ENCODE peak calls at places on chromosomes 2 and 18, in eight cellular contexts. One of them, this sample, is unnamed. For H3K4me1 and H3K36me3, the result is how much of the 10 kb centered on the place peaks cover.

GRCh38 chr2:179170897-179171296 is 93.7 kb downstream of the SESTD1 start:
- DNase-seq in IMR-90: no peak
- DNase-seq in ovary: no peak
- DNase-seq in MM.1S: no peak
- DNase-seq in lower lobe of right lung: no peak
- DNase-seq in CD8-positive, alpha-beta memory T cell: no peak
- DNase-seq in transverse colon: no peak
- DNase-seq in neural progenitor cell: no peak
- DNase-seq in this sample: no peak

GRCh38 chr2:69966496-69966895 is 5.1 kb upstream of the ASPRV1 start:
- DNase-seq in IMR-90: no peak
- DNase-seq in ovary: no peak
- DNase-seq in MM.1S: no peak
- DNase-seq in lower lobe of right lung: no peak
- DNase-seq in CD8-positive, alpha-beta memory T cell: no peak
- DNase-seq in transverse colon: no peak
- DNase-seq in neural progenitor cell: no peak
- DNase-seq in this sample: no peak

GRCh38 chr2:42854207-42854818 is 61.9 kb upstream of the HAAO start:
- DNase-seq in IMR-90: peak
- DNase-seq in ovary: peak
- DNase-seq in MM.1S: no peak
- DNase-seq in lower lobe of right lung: no peak
- DNase-seq in CD8-positive, alpha-beta memory T cell: no peak
- DNase-seq in transverse colon: peak
- DNase-seq in neural progenitor cell: peak
- DNase-seq in this sample: peak

GRCh38 chr18:50862401-50862800 is 16.5 kb upstream of the ME2 start:
- DNase-seq in IMR-90: no peak
- DNase-seq in ovary: no peak
- DNase-seq in MM.1S: no peak
- DNase-seq in lower lobe of right lung: no peak
- DNase-seq in CD8-positive, alpha-beta memory T cell: no peak
- DNase-seq in transverse colon: no peak
- DNase-seq in neural progenitor cell: no peak
- DNase-seq in this sample: no peak

GRCh38 chr2:160411167-160411566 is 82.4 kb downstream of the RBMS1 start:
- DNase-seq in IMR-90: no peak
- DNase-seq in ovary: no peak
- DNase-seq in MM.1S: peak
- DNase-seq in lower lobe of right lung: no peak
- DNase-seq in CD8-positive, alpha-beta memory T cell: peak
- DNase-seq in transverse colon: no peak
- DNase-seq in neural progenitor cell: no peak
- DNase-seq in this sample: no peak

GRCh38 chr18:48581206-48581605 is 42.4 kb downstream of the CTIF start:
- DNase-seq in IMR-90: no peak
- DNase-seq in ovary: no peak
- DNase-seq in MM.1S: no peak
- DNase-seq in lower lobe of right lung: no peak
- DNase-seq in CD8-positive, alpha-beta memory T cell: no peak
- DNase-seq in transverse colon: no peak
- DNase-seq in neural progenitor cell: no peak
- DNase-seq in this sample: no peak

GRCh38 chr2:180125245-180125962 is 118.3 kb upstream of the CWC22 start:
- DNase-seq in IMR-90: peak
- DNase-seq in ovary: peak
- DNase-seq in MM.1S: peak
- DNase-seq in lower lobe of right lung: peak
- DNase-seq in CD8-positive, alpha-beta memory T cell: peak
- DNase-seq in transverse colon: peak
- DNase-seq in neural progenitor cell: peak
- DNase-seq in this sample: peak

GRCh38 chr2:67604360-67604759 is 207.2 kb downstream of the ETAA1 start:
- DNase-seq in IMR-90: peak
- DNase-seq in ovary: no peak
- DNase-seq in MM.1S: no peak
- DNase-seq in lower lobe of right lung: no peak
- DNase-seq in CD8-positive, alpha-beta memory T cell: no peak
- DNase-seq in transverse colon: no peak
- DNase-seq in neural progenitor cell: no peak
- DNase-seq in this sample: no peak

GRCh38 chr2:86216577-86217555 is 17.6 kb downstream of the MRPL35 start:
- DNase-seq in IMR-90: no peak
- DNase-seq in ovary: no peak
- DNase-seq in MM.1S: no peak
- DNase-seq in lower lobe of right lung: no peak
- DNase-seq in CD8-positive, alpha-beta memory T cell: no peak
- DNase-seq in transverse colon: no peak
- DNase-seq in neural progenitor cell: no peak
- DNase-seq in this sample: no peak

GRCh38 chr2:199484927-199485326 is 27.2 kb upstream of the SATB2 start:
- DNase-seq in IMR-90: no peak
- DNase-seq in ovary: no peak
- DNase-seq in MM.1S: no peak
- DNase-seq in lower lobe of right lung: no peak
- DNase-seq in CD8-positive, alpha-beta memory T cell: no peak
- DNase-seq in transverse colon: peak
- DNase-seq in neural progenitor cell: no peak
- DNase-seq in this sample: no peak

GRCh38 chr18:70135604-70136003 is 69.9 kb downstream of the RTTN start:
- DNase-seq in IMR-90: no peak
- DNase-seq in ovary: no peak
- DNase-seq in MM.1S: no peak
- DNase-seq in lower lobe of right lung: no peak
- DNase-seq in CD8-positive, alpha-beta memory T cell: no peak
- DNase-seq in transverse colon: no peak
- DNase-seq in neural progenitor cell: no peak
- DNase-seq in this sample: no peak

GRCh38 chr2:234690569-234691225 is 193.8 kb upstream of the ARL4C start:
- DNase-seq in IMR-90: peak
- DNase-seq in ovary: no peak
- DNase-seq in MM.1S: no peak
- DNase-seq in lower lobe of right lung: no peak
- DNase-seq in CD8-positive, alpha-beta memory T cell: no peak
- DNase-seq in transverse colon: no peak
- DNase-seq in neural progenitor cell: peak
- DNase-seq in this sample: no peak

GRCh38 chr2:127054996-127055785 is 51.8 kb downstream of the BIN1 start:
- DNase-seq in IMR-90: no peak
- DNase-seq in ovary: no peak
- DNase-seq in MM.1S: no peak
- DNase-seq in lower lobe of right lung: no peak
- DNase-seq in CD8-positive, alpha-beta memory T cell: peak
- DNase-seq in transverse colon: no peak
- DNase-seq in neural progenitor cell: no peak
- DNase-seq in this sample: no peak

GRCh38 chr2:127056086-127056485 is 50.9 kb downstream of the BIN1 start:
- DNase-seq in IMR-90: no peak
- DNase-seq in ovary: no peak
- DNase-seq in MM.1S: no peak
- DNase-seq in lower lobe of right lung: no peak
- DNase-seq in CD8-positive, alpha-beta memory T cell: no peak
- DNase-seq in transverse colon: no peak
- DNase-seq in neural progenitor cell: no peak
- DNase-seq in this sample: peak

GRCh38 chr2:127053731-127054603 is 53.0 kb downstream of the BIN1 start:
- DNase-seq in IMR-90: no peak
- DNase-seq in ovary: no peak
- DNase-seq in MM.1S: no peak
- DNase-seq in lower lobe of right lung: peak
- DNase-seq in CD8-positive, alpha-beta memory T cell: peak
- DNase-seq in transverse colon: peak
- DNase-seq in neural progenitor cell: no peak
- DNase-seq in this sample: peak

GRCh38 chr2:127055786-127056076 is 51.2 kb downstream of the BIN1 start:
- DNase-seq in IMR-90: no peak
- DNase-seq in ovary: no peak
- DNase-seq in MM.1S: no peak
- DNase-seq in lower lobe of right lung: no peak
- DNase-seq in CD8-positive, alpha-beta memory T cell: peak
- DNase-seq in transverse colon: no peak
- DNase-seq in neural progenitor cell: no peak
- DNase-seq in this sample: no peak

DNA sequence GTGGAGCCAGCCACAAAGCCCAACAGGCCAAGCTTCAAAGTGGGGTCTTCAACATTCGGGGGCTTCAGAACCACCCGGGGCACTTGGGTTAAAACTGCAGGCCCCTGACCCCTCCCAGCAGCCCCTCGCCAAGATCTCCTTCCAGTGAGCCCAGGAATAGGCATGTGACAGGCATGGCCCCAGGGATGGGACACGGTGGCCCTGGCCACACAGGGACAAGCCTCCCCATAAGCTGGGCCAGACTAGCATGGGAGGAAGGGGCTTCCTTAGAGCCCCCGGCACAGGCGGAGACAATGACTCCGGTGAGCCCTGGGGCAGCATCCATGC is 52.4 kb downstream of the BIN1 start:
- DNase-seq in IMR-90: no peak
- DNase-seq in ovary: no peak
- DNase-seq in MM.1S: no peak
- DNase-seq in lower lobe of right lung: peak
- DNase-seq in CD8-positive, alpha-beta memory T cell: no peak
- DNase-seq in transverse colon: no peak
- DNase-seq in neural progenitor cell: no peak
- DNase-seq in this sample: no peak
- H3K27ac ChIP-seq in IMR-90: no peak
- H3K27ac ChIP-seq in ovary: no peak
- H3K27ac ChIP-seq in MM.1S: no peak
- H3K27ac ChIP-seq in lower lobe of right lung: no peak
- H3K27ac ChIP-seq in CD8-positive, alpha-beta memory T cell: no peak
- H3K27ac ChIP-seq in transverse colon: no peak
- H3K27ac ChIP-seq in neural progenitor cell: no peak
- H3K27ac ChIP-seq in this sample: no peak

DNA sequence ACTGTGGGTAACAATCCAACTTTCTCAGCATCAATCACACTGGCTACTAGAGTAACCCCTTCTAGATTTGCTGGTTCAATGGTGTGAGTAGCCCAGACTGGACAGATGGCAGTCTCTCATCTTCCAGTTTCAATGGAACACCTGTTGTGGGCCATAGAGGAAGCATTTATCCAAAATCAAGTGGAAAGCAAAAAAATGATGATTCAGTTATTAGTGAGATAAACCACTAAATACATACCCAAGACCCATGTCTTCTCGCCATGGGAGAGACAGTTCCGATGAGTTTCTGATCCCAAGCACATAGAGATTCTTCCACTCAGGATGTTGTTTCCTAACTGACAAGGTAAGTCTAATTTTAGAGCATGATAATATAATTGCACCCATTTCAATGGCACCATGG is 194.0 kb downstream of the IRS1 start:
- DNase-seq in IMR-90: no peak
- DNase-seq in ovary: no peak
- DNase-seq in MM.1S: no peak
- DNase-seq in lower lobe of right lung: no peak
- DNase-seq in CD8-positive, alpha-beta memory T cell: no peak
- DNase-seq in transverse colon: no peak
- DNase-seq in neural progenitor cell: no peak
- DNase-seq in this sample: no peak
- H3K4me1 ChIP-seq in IMR-90: under half
- H3K4me1 ChIP-seq in ovary: under half
- H3K4me1 ChIP-seq in MM.1S: under half
- H3K4me1 ChIP-seq in lower lobe of right lung: under half
- H3K4me1 ChIP-seq in CD8-positive, alpha-beta memory T cell: under half
- H3K4me1 ChIP-seq in transverse colon: under half
- H3K4me1 ChIP-seq in neural progenitor cell: under half
- H3K4me1 ChIP-seq in this sample: under half

GRCh38 chr2:203799905-203800304 is 67.7 kb upstream of the CTLA4 start:
- DNase-seq in IMR-90: no peak
- DNase-seq in ovary: no peak
- DNase-seq in MM.1S: peak
- DNase-seq in lower lobe of right lung: no peak
- DNase-seq in CD8-positive, alpha-beta memory T cell: no peak
- DNase-seq in transverse colon: no peak
- DNase-seq in neural progenitor cell: no peak
- DNase-seq in this sample: no peak
- H3K36me3 ChIP-seq in IMR-90: under half
- H3K36me3 ChIP-seq in ovary: under half
- H3K36me3 ChIP-seq in MM.1S: under half
- H3K36me3 ChIP-seq in lower lobe of right lung: under half
- H3K36me3 ChIP-seq in CD8-positive, alpha-beta memory T cell: under half
- H3K36me3 ChIP-seq in transverse colon: under half
- H3K36me3 ChIP-seq in neural progenitor cell: under half
- H3K36me3 ChIP-seq in this sample: under half

GRCh38 chr2:158761626-158762025 is 33.5 kb upstream of the DAPL1 start:
- DNase-seq in IMR-90: peak
- DNase-seq in ovary: no peak
- DNase-seq in MM.1S: no peak
- DNase-seq in lower lobe of right lung: no peak
- DNase-seq in CD8-positive, alpha-beta memory T cell: no peak
- DNase-seq in transverse colon: no peak
- DNase-seq in neural progenitor cell: no peak
- DNase-seq in this sample: no peak
- H3K27ac ChIP-seq in IMR-90: no peak
- H3K27ac ChIP-seq in ovary: no peak
- H3K27ac ChIP-seq in MM.1S: no peak
- H3K27ac ChIP-seq in lower lobe of right lung: no peak
- H3K27ac ChIP-seq in CD8-positive, alpha-beta memory T cell: no peak
- H3K27ac ChIP-seq in transverse colon: no peak
- H3K27ac ChIP-seq in neural progenitor cell: no peak
- H3K27ac ChIP-seq in this sample: no peak